ENCODE peak calls at places on chromosomes 2 and 18, in ten cellular contexts. Y is hippocampal formation; E is stimulated activated naive B cell treated with anti-CD40 and anti-IgM and Interleukin-4, amounts not matched to agents 10 μg/mL and 1 μg/mL and 100 μg/mL, for 72 hours; I is tibial nerve; T is GM18507; C is renal cortical epithelial cell; Z is AG08396; B is NCI-H1092; R is ACHN; W is activated effector memory CD4-positive, alpha-beta T cell treated with anti-CD3 and anti-CD28 coated beads, Interleukin-2, amount 50 U/mL, for 16 hours. L is an unnamed sample.

GRCh38 chr2:135617501-135618015 is 86.3 kb downstream of the R3HDM1 start:
- DNase-seq in Y (no peak), W (no peak), C (no peak), T (no peak), I (no peak), Z (no peak), R (no peak), E (no peak), B (no peak), L (no peak)

GRCh38 chr2:100230754-100231153 is 88.4 kb upstream of the AFF3 start:
- DNase-seq in B (peak), Y (no peak), C (no peak), I (no peak), T (no peak), Z (no peak), W (no peak), E (no peak), R (no peak), L (no peak)

GRCh38 chr18:23169683-23170082 is 34.4 kb downstream of the CABLES1 start:
- DNase-seq in I (no peak), E (no peak), W (no peak), R (no peak), T (no peak), Y (no peak), Z (no peak), B (no peak), C (no peak), L (no peak)

GRCh38 chr2:23283653-23284052 is 101.3 kb upstream of the KLHL29 start:
- DNase-seq in R (peak), B (no peak), I (no peak), Y (no peak), W (no peak), E (no peak), C (peak), Z (no peak), T (no peak), L (no peak)

GRCh38 chr2:204667990-204668389 is 122.7 kb downstream of the PARD3B start:
- DNase-seq in W (no peak), Y (no peak), I (no peak), C (no peak), T (no peak), R (no peak), B (no peak), E (no peak), Z (no peak), L (no peak)

GRCh38 chr2:127482031-127482430 is 44.3 kb downstream of the IWS1 start:
- DNase-seq in I (no peak), Z (no peak), B (no peak), T (no peak), C (no peak), R (no peak), W (no peak), E (no peak), Y (no peak), L (no peak)

GRCh38 chr2:95386031-95386430 is 16.5 kb upstream of the FAHD2A start:
- DNase-seq in I (no peak), Y (no peak), R (no peak), E (no peak), C (no peak), T (no peak), W (no peak), B (no peak), Z (no peak), L (no peak)

GRCh38 chr2:148096012-148096411 is 75.1 kb downstream of the MBD5 start:
- DNase-seq in R (no peak), I (no peak), E (no peak), B (no peak), C (no peak), W (no peak), Z (no peak), T (no peak), Y (no peak), L (no peak)

GRCh38 chr2:172968061-172968469 is 107.6 kb upstream of the MAP3K20 start:
- DNase-seq in E (no peak), R (no peak), B (no peak), Y (no peak), W (no peak), I (peak), C (peak), T (no peak), Z (peak), L (no peak)

GRCh38 chr18:8991131-8991530 is 111.4 kb upstream of the NDUFV2 start:
- DNase-seq in B (no peak), Y (no peak), Z (no peak), E (no peak), R (no peak), I (no peak), C (no peak), W (no peak), T (no peak), L (no peak)

GRCh38 chr2:71620851-71621251 is 167.5 kb downstream of the DYSF start:
- DNase-seq in E (no peak), R (no peak), I (no peak), C (no peak), Y (no peak), W (peak), B (no peak), Z (no peak), T (no peak), L (no peak)

GRCh38 chr2:120004254-120004653 is 8.6 kb upstream of the EPB41L5 start:
- DNase-seq in T (no peak), I (no peak), E (no peak), B (no peak), R (no peak), Y (no peak), W (no peak), C (no peak), Z (no peak), L (no peak)

GRCh38 chr2:236577481-236578410 is 8.1 kb downstream of the ACKR3 start:
- DNase-seq in C (no peak), I (no peak), Y (no peak), Z (no peak), T (no peak), W (no peak), E (no peak), B (no peak), R (no peak), L (no peak)

GRCh38 chr18:23716516-23716915 is 27.3 kb downstream of the LAMA3 start:
- DNase-seq in R (no peak), Z (peak), C (peak), I (no peak), B (no peak), E (no peak), Y (no peak), W (no peak), T (no peak), L (no peak)

GRCh38 chr2:57330447-57330846 is 716.2 kb upstream of the VRK2 start:
- DNase-seq in Z (no peak), E (no peak), R (peak), W (no peak), Y (no peak), I (no peak), C (peak), T (no peak), B (no peak), L (no peak)

GRCh38 chr2:85561280-85562212 is at the start of gene GGCX:
- DNase-seq in T (peak), C (peak), R (peak), E (peak), B (peak), I (peak), Z (peak), W (peak), Y (peak), L (peak)

GRCh38 chr18:57150828-57151227 is 3.9 kb downstream of the BOD1L2 start:
- DNase-seq in E (no peak), R (no peak), C (no peak), W (no peak), T (no peak), B (peak), Y (no peak), Z (no peak), I (no peak), L (no peak)

GRCh38 chr2:27264753-27265535 is 2.1 kb upstream of the SLC30A3 start:
- DNase-seq in I (no peak), W (peak), R (peak), T (peak), E (peak), C (no peak), Y (no peak), B (peak), Z (peak), L (peak)

GRCh38 chr2:230472619-230473018 is 56.6 kb downstream of the SP100 start:
- DNase-seq in Y (no peak), T (no peak), W (peak), C (peak), I (no peak), Z (peak), B (no peak), E (peak), R (peak), L (no peak)

GRCh38 chr2:6312377-6312776 is 553.3 kb downstream of the CMPK2 start:
- DNase-seq in Z (no peak), W (no peak), T (no peak), I (no peak), E (no peak), C (no peak), R (no peak), B (no peak), Y (no peak), L (no peak)

GRCh38 chr2:31337860-31338259 is 76.7 kb downstream of the XDH start:
- DNase-seq in W (no peak), E (no peak), B (no peak), Z (peak), R (no peak), Y (no peak), C (peak), T (no peak), I (no peak), L (no peak)

GRCh38 chr2:88199912-88200682 is 30.0 kb downstream of the THNSL2 start:
- DNase-seq in C (peak), Z (no peak), R (peak), W (peak), B (no peak), T (no peak), I (peak), E (peak), Y (no peak), L (no peak)

GRCh38 chr2:235864746-235865535 is 303.2 kb downstream of the GBX2 start:
- DNase-seq in C (peak), R (no peak), Y (no peak), I (no peak), E (no peak), W (no peak), Z (no peak), T (no peak), B (no peak), L (no peak)

GRCh38 chr18:58205087-58205779 is 161.2 kb downstream of the NEDD4L start:
- DNase-seq in E (no peak), W (no peak), Y (no peak), B (no peak), T (no peak), R (no peak), I (no peak), Z (peak), C (peak), L (no peak)

GRCh38 chr2:10584843-10585475 is 104.8 kb downstream of the NOL10 start:
- DNase-seq in E (no peak), T (no peak), Y (no peak), Z (peak), R (peak), B (no peak), I (no peak), W (no peak), C (peak), L (no peak)

GRCh38 chr2:8983571-8983970 is 19.9 kb downstream of the MBOAT2 start:
- DNase-seq in T (no peak), Y (no peak), C (no peak), Z (no peak), E (no peak), I (no peak), B (no peak), R (no peak), W (no peak), L (no peak)

GRCh38 chr18:63143246-63143847 is 176.2 kb downstream of the BCL2 start:
- DNase-seq in R (no peak), Y (no peak), E (no peak), I (no peak), C (no peak), B (no peak), W (no peak), T (no peak), Z (no peak), L (no peak)

GRCh38 chr18:69757733-69758132 is 189.9 kb downstream of the CD226 start:
- DNase-seq in E (no peak), W (no peak), C (no peak), T (no peak), Y (no peak), Z (no peak), I (no peak), B (no peak), R (no peak), L (no peak)

GRCh38 chr2:164875334-164876205 is 33.9 kb upstream of the COBLL1 start:
- DNase-seq in T (no peak), E (no peak), B (no peak), W (no peak), Z (no peak), C (no peak), Y (no peak), R (no peak), I (no peak), L (no peak)

GRCh38 chr18:74225193-74225840 is 66.4 kb downstream of the CYB5A start:
- DNase-seq in E (no peak), R (no peak), Z (no peak), C (no peak), Y (no peak), B (no peak), I (no peak), T (no peak), W (no peak), L (no peak)

GRCh38 chr2:205895981-205896655 is 189.9 kb downstream of the INO80D start:
- DNase-seq in E (no peak), C (no peak), W (no peak), Y (no peak), I (no peak), R (no peak), T (no peak), Z (no peak), B (no peak), L (no peak)

L was measured in NCI-H524 treated with DMSO at 0.1 percent for 48 hours.